ENCODE peak calls at places on chromosome 16, in eight cellular contexts. G, A, J, W, B, S, H and X are unnamed samples.

GRCh38 chr16:2778692-2778958 is 1.5 kb upstream of the ELOB start:
- DNase-seq in G (no peak), A (no peak), J (no peak), W (no peak), B (no peak), S (no peak), H (no peak), X (no peak)

GRCh38 chr16:13438064-13438463 is 481.9 kb upstream of the ERCC4 start:
- DNase-seq in G (no peak), A (no peak), J (no peak), W (no peak), B (no peak), S (no peak), H (no peak), X (no peak)

GRCh38 chr16:50567651-50568050 is 19.5 kb downstream of the NKD1 start:
- DNase-seq in G (no peak), A (no peak), J (no peak), W (no peak), B (no peak), S (no peak), H (no peak), X (no peak)

GRCh38 chr16:56364865-56365264 is 60.5 kb downstream of the AMFR start:
- DNase-seq in G (no peak), A (no peak), J (no peak), W (no peak), B (no peak), S (no peak), H (no peak), X (no peak)

GRCh38 chr16:87178177-87178863 is 138.9 kb downstream of the C16orf95 start:
- DNase-seq in G (no peak), A (peak; percentile 3), J (no peak), W (peak; percentile 81), B (peak; percentile 41), S (no peak), H (no peak), X (no peak)

GRCh38 chr16:53761967-53762726 is 58.2 kb downstream of the FTO start:
- DNase-seq in G (no peak), A (no peak), J (no peak), W (no peak), B (no peak), S (no peak), H (no peak), X (no peak)

GRCh38 chr16:87317766-87318121 is 552 bp upstream of the C16orf95 start:
- DNase-seq in G (no peak), A (peak; percentile 75), J (no peak), W (peak; percentile 80), B (peak; percentile 80), S (no peak), H (no peak), X (no peak)

GRCh38 chr16:10111156-10111761 is 71.0 kb downstream of the GRIN2A start:
- DNase-seq in G (no peak), A (no peak), J (no peak), W (no peak), B (no peak), S (no peak), H (no peak), X (no peak)